ENCODE peak calls at places on chromosomes 6 and 20, in seven cellular contexts. D is IMR-90, M is heart left ventricle, K is small intestine, N is thoracic aorta, V is heart right ventricle, Q is right atrium auricular region. Z is an unnamed sample.

GRCh38 chr20:37727247-37727956 is 33.6 kb downstream of the CTNNBL1 start:
- DNase-seq in D (no peak), N (no peak), V (no peak), M (no peak), Q (no peak), K (no peak), Z (no peak)

GRCh38 chr6:7215798-7216231 is 97.2 kb downstream of the SSR1 start:
- DNase-seq in K (no peak), Q (peak; percentile 52), V (no peak), D (no peak), N (no peak), M (no peak), Z (no peak)

GRCh38 chr20:44651507-44652373 is at the start of gene ADA:
- DNase-seq in V (peak; percentile 79), K (peak; percentile 76), N (no peak), D (peak; percentile 21), Q (peak; percentile 73), M (peak; percentile 78), Z (peak; percentile 67)

GRCh38 chr6:152696543-152696942 is 1.2 kb upstream of the MYCT1 start:
- DNase-seq in N (no peak), D (peak; percentile 88), Q (no peak), K (no peak), M (no peak), V (no peak), Z (no peak)

GRCh38 chr20:57397004-57397692 is 6.0 kb downstream of the RBM38 start:
- DNase-seq in M (no peak), V (no peak), D (no peak), Q (no peak), N (no peak), K (no peak), Z (no peak)

GRCh38 chr6:28782113-28782673 is 141.6 kb downstream of the TRIM27 start:
- DNase-seq in Q (no peak), N (no peak), M (no peak), D (no peak), V (no peak), K (no peak), Z (no peak)

GRCh38 chr6:139152088-139152891 is 17.4 kb downstream of the HECA start:
- DNase-seq in V (no peak), K (no peak), Q (no peak), N (no peak), M (no peak), D (peak; percentile 84), Z (no peak)

GRCh38 chr20:14820771-14821170 is 483.4 kb upstream of the FLRT3 start:
- DNase-seq in V (no peak), N (no peak), M (no peak), K (no peak), Q (no peak), D (no peak), Z (no peak)

GRCh38 chr20:58852559-58853271 is at the start of gene GNAS:
- DNase-seq in Q (no peak), D (peak; percentile 60), V (peak; percentile 69), K (peak; percentile 42), N (no peak), M (peak; percentile 47), Z (peak; percentile 55)

GRCh38 chr20:46563170-46563847 is 12.9 kb upstream of the OCSTAMP start:
- DNase-seq in D (no peak), N (no peak), M (no peak), K (no peak), Q (no peak), V (no peak), Z (no peak)

GRCh38 chr6:70852667-70853246 is 104.1 kb downstream of the B3GAT2 start:
- DNase-seq in V (no peak), M (no peak), K (no peak), N (no peak), Q (no peak), D (no peak), Z (no peak)

GRCh38 chr6:33018904-33019303 is 9.5 kb upstream of the HLA-DOA start:
- DNase-seq in D (peak; percentile 47), K (peak; percentile 76), M (peak; percentile 77), N (no peak), V (no peak), Q (peak; percentile 91), Z (peak; percentile 74)

GRCh38 chr6:136547336-136547735 is 2.9 kb downstream of the MAP7 start:
- DNase-seq in Q (no peak), V (no peak), M (no peak), D (peak; percentile 63), N (no peak), K (peak; percentile 35), Z (no peak)

GRCh38 chr6:20404641-20405032 is 3.0 kb downstream of the E2F3 start:
- DNase-seq in V (no peak), N (no peak), K (peak; percentile 54), M (peak; percentile 28), Q (peak; percentile 64), D (peak; percentile 81), Z (peak; percentile 24)

GRCh38 chr6:142395768-142396231 is 94.0 kb downstream of the ADGRG6 start:
- DNase-seq in Q (no peak), M (no peak), V (no peak), K (peak; percentile 50), D (peak; percentile 31), N (no peak), Z (no peak)

GRCh38 chr20:51650685-51651134 is 108.2 kb upstream of the NFATC2 start:
- DNase-seq in D (peak; percentile 78), N (no peak), K (no peak), Q (no peak), V (no peak), M (no peak), Z (no peak)

GRCh38 chr20:297925-298754 is 770 bp downstream of the ZCCHC3 start:
- DNase-seq in V (peak; percentile 70), M (peak; percentile 70), D (peak; percentile 71), N (no peak), K (peak; percentile 89), Q (peak; percentile 66), Z (peak; percentile 65)

GRCh38 chr20:8589956-8590355 is 457.9 kb downstream of the PLCB1 start:
- DNase-seq in N (no peak), Q (no peak), V (no peak), K (no peak), M (no peak), D (peak; percentile 63), Z (no peak)

GRCh38 chr6:129446272-129446851 is 263.6 kb downstream of the ARHGAP18 start:
- DNase-seq in V (no peak), Q (no peak), D (no peak), M (no peak), N (no peak), K (no peak), Z (no peak)

GRCh38 chr6:3037578-3038365 is 30.5 kb upstream of the RIPK1 start:
- DNase-seq in Q (no peak), M (no peak), D (no peak), V (no peak), K (no peak), N (no peak), Z (no peak)

GRCh38 chr6:139027620-139028182 is 844 bp upstream of the ABRACL start:
- DNase-seq in M (no peak), K (peak; percentile 89), Q (no peak), V (no peak), D (peak; percentile 63), N (no peak), Z (no peak)

GRCh38 chr6:41185991-41186675 is 14.8 kb downstream of the TREML2 start:
- DNase-seq in Q (peak; percentile 58), N (no peak), V (no peak), M (no peak), K (no peak), D (no peak), Z (no peak)

GRCh38 chr6:31365864-31366263 is 8.9 kb upstream of the HLA-B start:
- DNase-seq in D (no peak), K (no peak), Q (no peak), V (no peak), M (no peak), N (no peak), Z (no peak)

GRCh38 chr20:32626859-32627636 is 41.9 kb upstream of the NOL4L start:
- DNase-seq in M (no peak), N (no peak), D (no peak), V (no peak), K (peak; percentile 13), Q (no peak), Z (no peak)

GRCh38 chr6:82066196-82066595 is 181.3 kb downstream of the IBTK start:
- DNase-seq in D (no peak), K (no peak), M (no peak), V (no peak), N (no peak), Q (no peak), Z (no peak)

GRCh38 chr20:36957875-36958667 is 6.6 kb upstream of the SAMHD1 start:
- DNase-seq in N (no peak), Q (no peak), D (no peak), K (peak; percentile 56), M (peak; percentile 22), V (no peak), Z (no peak)

GRCh38 chr20:34105978-34106675 is 5.9 kb downstream of the EIF2S2 start:
- DNase-seq in K (no peak), Q (no peak), M (no peak), N (no peak), D (no peak), V (no peak), Z (no peak)
- H3K4me1 ChIP-seq in K (peaks cover 6% of the 10 kb centered on the region), Q (no peaks in the 10 kb centered on the region), M (peaks cover 11% of the 10 kb centered on the region), N (peaks cover 27% of the 10 kb centered on the region), D (peaks cover 6% of the 10 kb centered on the region), V (peaks cover 48% of the 10 kb centered on the region), Z (no peaks in the 10 kb centered on the region)

GRCh38 chr20:50198716-50199115 is 8.1 kb downstream of the CEBPB start:
- DNase-seq in N (no peak), K (no peak), V (no peak), M (no peak), D (no peak), Q (no peak), Z (no peak)
- H3K27me3 ChIP-seq in N (no peaks in the 10 kb centered on the region), K (no peaks in the 10 kb centered on the region), V (no peaks in the 10 kb centered on the region), M (no peaks in the 10 kb centered on the region), D (no peaks in the 10 kb centered on the region), Q (no peaks in the 10 kb centered on the region), Z (no peaks in the 10 kb centered on the region)

GRCh38 chr20:31392836-31393235 is 2.4 kb upstream of the DEFB119 start:
- DNase-seq in K (no peak), N (no peak), M (no peak), V (no peak), Q (no peak), D (no peak), Z (no peak)
- H3K9me3 ChIP-seq in K (no peaks in the 10 kb centered on the region), N (no peaks in the 10 kb centered on the region), M (no peaks in the 10 kb centered on the region), V (no peaks in the 10 kb centered on the region), Q (no peaks in the 10 kb centered on the region), D (no peaks in the 10 kb centered on the region), Z (no peaks in the 10 kb centered on the region)

DNA sequence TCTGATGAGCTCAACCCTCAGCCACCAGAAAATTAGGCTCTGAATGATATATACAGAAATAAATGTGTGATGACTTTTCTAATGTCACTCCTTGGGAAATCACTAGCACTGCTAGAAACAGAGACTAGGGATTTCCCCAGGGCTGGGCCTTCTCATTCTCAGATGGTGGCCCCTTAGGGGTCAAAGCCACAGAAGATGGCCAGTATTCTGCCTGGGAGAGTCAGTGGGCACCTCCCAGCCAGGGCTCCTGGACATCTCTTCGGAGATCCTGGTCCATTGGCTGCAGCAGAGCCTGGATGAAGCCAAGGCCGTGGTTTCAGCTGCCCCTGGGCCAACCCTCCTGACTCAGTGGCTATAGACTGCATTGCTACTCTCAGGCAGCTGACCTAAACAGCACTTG is 276.9 kb upstream of the SUPT3H start:
- DNase-seq in Q (no peak), N (no peak), V (no peak), D (peak; percentile 47), M (no peak), K (no peak), Z (no peak)
- H3K4me1 ChIP-seq in Q (no peaks in the 10 kb centered on the region), N (no peaks in the 10 kb centered on the region), V (no peaks in the 10 kb centered on the region), D (peaks cover 33% of the 10 kb centered on the region), M (no peaks in the 10 kb centered on the region), K (no peaks in the 10 kb centered on the region), Z (no peaks in the 10 kb centered on the region)

Z was measured in uterus.